ENCODE peak calls at places on chromosomes 6 and 20, in four cellular contexts. Q is heart right ventricle, W is heart left ventricle, U is pancreas. O is an unnamed sample.
A peak's percentile ranks its signal among the peaks of the same experiment; 100 is the strongest.

GRCh38 chr6:99745651-99746050 is 139.0 kb downstream of the PRDM13 start:
- DNase-seq in W (no peak), Q (no peak), U (no peak), O (no peak)

GRCh38 chr20:20215976-20216727 is 151.8 kb upstream of the INSM1 start:
- DNase-seq in U (no peak), W (peak; percentile 77), Q (peak; percentile 66), O (no peak)

GRCh38 chr6:156595481-156595880 is 181.7 kb upstream of the ARID1B start:
- DNase-seq in W (no peak), U (no peak), Q (no peak), O (no peak)

GRCh38 chr20:50385733-50386640 is 124.2 kb upstream of the PTPN1 start:
- DNase-seq in Q (no peak), U (no peak), W (no peak), O (no peak)

GRCh38 chr6:134295953-134296553 is 21.9 kb downstream of the SGK1 start:
- DNase-seq in U (no peak), Q (peak; percentile 49), W (no peak), O (no peak)

GRCh38 chr6:41529970-41530369 is 16.2 kb upstream of the FOXP4 start:
- DNase-seq in Q (no peak), U (no peak), W (no peak), O (no peak)

GRCh38 chr20:25282796-25283195 is 34.9 kb downstream of the PYGB start:
- DNase-seq in W (peak; percentile 19), Q (no peak), U (peak; percentile 61), O (peak; percentile 29)

GRCh38 chr6:117530467-117531242 is 48.2 kb downstream of the DCBLD1 start:
- DNase-seq in Q (no peak), U (no peak), W (no peak), O (no peak)

GRCh38 chr6:116575227-116575626 is 3.9 kb downstream of the RWDD1 start:
- DNase-seq in W (no peak), Q (no peak), U (no peak), O (no peak)

GRCh38 chr20:1462001-1462400 is 4.6 kb downstream of the NSFL1C start:
- DNase-seq in Q (no peak), U (no peak), W (no peak), O (no peak)

GRCh38 chr6:168895102-168895812 is 358.4 kb downstream of the THBS2 start:
- DNase-seq in Q (peak; percentile 75), W (peak; percentile 65), U (peak; percentile 91), O (peak; percentile 87)

GRCh38 chr20:41293269-41294037 is 24.1 kb downstream of the ZHX3 start:
- DNase-seq in Q (no peak), W (no peak), U (no peak), O (no peak)

GRCh38 chr20:15976047-15976731 is 597.1 kb downstream of the KIF16B start:
- DNase-seq in U (no peak), W (no peak), Q (no peak), O (no peak)

GRCh38 chr6:149210376-149210775 is 107.1 kb upstream of the TAB2 start:
- DNase-seq in U (no peak), Q (no peak), W (no peak), O (no peak)

GRCh38 chr6:134550604-134551003 is 232.7 kb upstream of the SGK1 start:
- DNase-seq in W (no peak), U (no peak), Q (peak; percentile 38), O (no peak)

GRCh38 chr20:35992713-35993335 is 24.4 kb downstream of the CNBD2 start:
- DNase-seq in Q (peak; percentile 35), W (no peak), U (no peak), O (no peak)

GRCh38 chr6:31402324-31403282 is 792 bp upstream of the MICA start:
- DNase-seq in U (no peak), W (no peak), Q (peak; percentile 24), O (no peak)
- H3K4me1 ChIP-seq in U (peaks cover 11% of the 10 kb centered on the region), W (peaks cover 38% of the 10 kb centered on the region), Q (peaks cover 69% of the 10 kb centered on the region), O (peaks cover 78% of the 10 kb centered on the region)

GRCh38 chr6:121540210-121540609 is 104.8 kb downstream of the GJA1 start:
- DNase-seq in W (no peak), Q (no peak), U (no peak), O (no peak)

GRCh38 chr6:121539537-121539936 is 104.1 kb downstream of the GJA1 start:
- DNase-seq in U (no peak), W (no peak), Q (no peak), O (no peak)

GRCh38 chr6:121548146-121548545 is 112.7 kb downstream of the GJA1 start:
- DNase-seq in Q (no peak), U (no peak), W (no peak), O (no peak)

GRCh38 chr6:121549741-121550140 is 114.3 kb downstream of the GJA1 start:
- DNase-seq in Q (no peak), W (no peak), U (no peak), O (no peak)

DNA sequence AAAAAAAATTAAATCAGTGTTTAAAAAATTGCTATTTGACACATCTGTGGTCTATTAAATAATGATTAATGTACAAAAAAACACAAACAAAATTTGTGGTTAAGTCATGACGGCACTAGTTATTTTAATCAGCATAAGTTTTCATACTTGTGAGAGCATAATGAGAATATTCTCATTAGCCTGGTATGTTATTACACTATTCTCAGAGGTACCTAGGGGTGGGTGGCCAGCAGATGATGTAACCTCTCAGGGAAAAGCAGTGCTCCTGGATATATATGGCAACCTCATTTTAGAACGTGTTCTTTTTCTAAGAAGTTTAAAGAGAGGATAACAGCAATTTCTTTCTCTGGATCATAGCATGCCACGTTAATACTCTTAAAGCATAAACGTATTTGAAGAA is 109.2 kb downstream of the GJA1 start:
- DNase-seq in W (no peak), Q (no peak), U (no peak), O (no peak)
- H3K27ac ChIP-seq in W (no peak overlapping the region), Q (no peak overlapping the region), U (no peak overlapping the region), O (no peak overlapping the region)

GRCh38 chr20:43341541-43341940 is 116.2 kb upstream of the SRSF6 start:
- DNase-seq in U (no peak), Q (no peak), W (no peak), O (no peak)
- H3K9me3 ChIP-seq in U (no peaks in the 10 kb centered on the region), Q (no peaks in the 10 kb centered on the region), W (no peaks in the 10 kb centered on the region), O (peaks cover 32% of the 10 kb centered on the region)

GRCh38 chr20:33826270-33826897 is 15.2 kb downstream of the CHMP4B start:
- DNase-seq in U (no peak), Q (no peak), W (no peak), O (no peak)

GRCh38 chr20:33827109-33827508 is 16.0 kb downstream of the CHMP4B start:
- DNase-seq in U (no peak), W (no peak), Q (no peak), O (no peak)

GRCh38 chr20:33822423-33822822 is 11.3 kb downstream of the CHMP4B start:
- DNase-seq in U (no peak), Q (no peak), W (peak; percentile 59), O (no peak)

GRCh38 chr20:33825340-33826269 is 14.5 kb downstream of the CHMP4B start:
- DNase-seq in U (no peak), W (no peak), Q (no peak), O (no peak)

DNA sequence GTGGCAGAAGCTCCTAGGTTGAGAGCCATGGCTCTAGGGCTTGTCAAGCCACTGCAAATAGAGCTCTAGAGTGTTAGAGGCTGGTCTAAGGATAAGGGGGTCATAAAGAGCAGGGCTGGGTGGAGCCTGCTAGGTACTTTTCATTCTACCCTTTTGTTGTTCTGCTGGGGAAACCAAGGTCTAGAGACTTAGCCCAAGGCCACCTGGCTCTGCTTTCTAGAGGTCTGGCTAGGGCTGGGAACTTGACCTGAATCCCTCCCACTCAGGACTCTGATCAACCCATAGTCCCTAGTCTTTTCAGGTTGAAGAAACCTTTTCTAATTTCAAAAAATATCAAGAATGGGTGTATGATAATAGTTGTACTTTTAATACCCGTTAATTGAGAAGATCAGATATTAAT is 13.7 kb downstream of the CHMP4B start:
- DNase-seq in W (no peak), U (no peak), Q (no peak), O (no peak)
- H3K4me1 ChIP-seq in W (peaks cover 76% of the 10 kb centered on the region), U (peaks cover 40% of the 10 kb centered on the region), Q (peaks cover 94% of the 10 kb centered on the region), O (peaks cover 33% of the 10 kb centered on the region)

GRCh38 chr6:5175195-5175594 is 85.6 kb downstream of the LYRM4 start:
- DNase-seq in Q (no peak), W (no peak), U (no peak), O (no peak)
- H3K27ac ChIP-seq in Q (no peak overlapping the region), W (no peak overlapping the region), U (no peak overlapping the region), O (peak overlapping the region; percentile 63)

GRCh38 chr6:166646716-166647115 is 19.7 kb upstream of the RPS6KA2 start:
- DNase-seq in Q (no peak), U (no peak), W (no peak), O (no peak)
- H3K9me3 ChIP-seq in Q (peaks cover 9% of the 10 kb centered on the region), U (no peaks in the 10 kb centered on the region), W (no peaks in the 10 kb centered on the region), O (no peaks in the 10 kb centered on the region)

DNA sequence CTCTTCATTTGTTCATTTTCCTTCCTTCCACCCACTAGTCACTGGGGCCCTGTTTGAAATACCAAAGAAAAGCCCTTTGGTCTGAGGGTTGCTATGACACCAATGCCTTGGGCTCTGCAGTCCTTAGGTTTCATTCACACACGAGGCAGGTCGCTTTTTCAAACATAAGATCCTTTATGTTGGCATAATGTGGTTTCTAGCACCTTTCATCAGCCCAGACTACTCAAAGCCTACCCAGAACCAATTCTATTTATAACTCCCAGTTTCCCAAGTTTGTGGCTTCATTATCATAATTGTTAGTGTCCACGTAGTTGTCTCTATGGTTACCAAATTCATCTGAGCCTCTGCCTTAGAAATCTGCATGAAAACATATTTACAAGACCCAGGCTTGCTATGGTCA is 6.6 kb upstream of the TP53RK start:
- DNase-seq in U (no peak), W (no peak), Q (no peak), O (no peak)
- H3K4me1 ChIP-seq in U (no peaks in the 10 kb centered on the region), W (no peaks in the 10 kb centered on the region), Q (peaks cover 9% of the 10 kb centered on the region), O (peaks cover 6% of the 10 kb centered on the region)

O was measured in left lung.